ENCODE peak calls at places on chromosome 10, in six cellular contexts. V, C, L, J, K and T are unnamed samples.

GRCh38 chr10:109281347-109281746 is 642.0 kb downstream of the XPNPEP1 start:
- DNase-seq in V (no peak), C (no peak), L (no peak), J (no peak), K (no peak), T (no peak)

GRCh38 chr10:60521974-60522405 is 132.3 kb upstream of the ANK3 start:
- DNase-seq in V (peak), C (peak), L (peak), J (no peak), K (no peak), T (no peak)

GRCh38 chr10:25047088-25047487 is 30.7 kb downstream of the THNSL1 start:
- DNase-seq in V (no peak), C (no peak), L (no peak), J (no peak), K (no peak), T (no peak)

GRCh38 chr10:15238553-15239335 is 70.3 kb upstream of the NMT2 start:
- DNase-seq in V (no peak), C (no peak), L (peak), J (no peak), K (no peak), T (no peak)

GRCh38 chr10:66625709-66626590 is 299.9 kb upstream of the LRRTM3 start:
- DNase-seq in V (no peak), C (no peak), L (peak), J (no peak), K (no peak), T (no peak)

GRCh38 chr10:72642318-72642717 is 16.4 kb upstream of the MICU1 start:
- DNase-seq in V (no peak), C (no peak), L (no peak), J (no peak), K (no peak), T (no peak)

GRCh38 chr10:33927347-33927746 is 592.9 kb upstream of the NRP1 start:
- DNase-seq in V (no peak), C (no peak), L (peak), J (no peak), K (no peak), T (no peak)

GRCh38 chr10:23158370-23158769 is 33.7 kb upstream of the PTF1A start:
- DNase-seq in V (no peak), C (peak), L (peak), J (no peak), K (no peak), T (no peak)

GRCh38 chr10:98031440-98031839 is 1.0 kb upstream of the CRTAC1 start:
- DNase-seq in V (no peak), C (no peak), L (no peak), J (no peak), K (no peak), T (no peak)

DNA sequence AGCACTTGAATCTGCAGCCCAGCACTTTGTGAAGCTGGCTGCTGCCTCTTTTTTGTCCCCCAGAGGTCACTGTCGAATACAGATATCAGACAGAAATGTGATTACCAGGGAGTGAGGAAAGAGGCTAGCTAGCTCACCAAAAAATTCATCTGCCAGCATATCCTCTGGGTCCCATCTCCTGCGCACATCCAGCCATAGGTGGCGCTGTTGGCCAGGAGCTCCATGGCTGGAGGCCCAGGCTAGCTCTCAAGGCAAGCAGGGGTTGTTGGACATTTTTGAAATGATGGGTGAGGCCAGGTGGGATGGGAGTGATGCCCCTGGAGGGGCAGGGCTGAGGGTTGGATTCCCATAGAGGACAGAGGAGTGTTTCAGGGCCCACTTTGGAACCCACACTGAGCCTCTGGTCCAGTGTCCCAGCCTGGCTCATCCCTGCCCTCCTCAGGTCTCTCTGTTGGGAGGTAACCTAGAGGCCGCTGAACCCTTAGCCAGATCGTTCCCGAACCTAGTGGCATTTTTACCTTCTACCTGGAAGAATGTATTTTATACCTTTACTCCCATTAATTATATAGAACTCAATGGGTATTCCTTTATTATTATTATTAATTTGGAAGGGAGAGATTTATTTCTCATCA is 14.8 kb downstream of the DPCD start:
- DNase-seq in V (no peak), C (peak), L (peak), J (peak), K (peak), T (peak)
- TF ChIP-seq CTCF in V (peak), C (peak), L (peak), J (peak), K (peak), T (peak)

DNA sequence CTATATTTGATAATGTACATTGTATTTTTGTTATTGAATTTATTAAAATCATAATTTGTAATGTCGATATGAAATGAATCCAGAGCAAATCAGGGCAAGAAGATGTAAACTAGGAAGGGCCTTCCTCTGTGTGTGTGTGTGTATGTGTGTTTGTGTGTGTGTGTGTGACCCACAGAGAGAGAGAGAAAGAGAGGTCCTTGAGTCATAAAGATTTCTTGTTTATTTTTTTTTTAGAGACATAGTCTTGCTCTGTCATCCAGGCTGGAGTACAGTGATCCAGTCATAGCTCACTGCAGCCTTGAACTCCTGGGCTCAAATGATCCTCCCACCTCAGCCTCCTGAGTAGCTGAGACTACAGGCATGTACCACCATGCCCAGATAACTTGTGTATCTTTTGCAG is 50.7 kb downstream of the INPP5F start:
- DNase-seq in V (no peak), C (no peak), L (peak), J (no peak), K (no peak), T (no peak)
- TF ChIP-seq CTCF in V (no peak), C (no peak), L (no peak), J (no peak), K (no peak), T (no peak)

GRCh38 chr10:125742465-125742864 is 23.0 kb downstream of the EDRF1 start:
- DNase-seq in V (no peak), C (no peak), L (peak), J (no peak), K (no peak), T (no peak)
- TF ChIP-seq CTCF in V (peak), C (no peak), L (no peak), J (no peak), K (no peak), T (peak)

GRCh38 chr10:6254200-6254599 is 51.5 kb downstream of the PFKFB3 start:
- DNase-seq in V (no peak), C (no peak), L (no peak), J (no peak), K (no peak), T (no peak)
- TF ChIP-seq CTCF in V (no peak), C (no peak), L (no peak), J (no peak), K (no peak), T (no peak)

GRCh38 chr10:119149723-119150122 is 15.8 kb downstream of the SFXN4 start:
- DNase-seq in V (no peak), C (no peak), L (no peak), J (no peak), K (no peak), T (no peak)
- TF ChIP-seq CTCF in V (no peak), C (peak), L (no peak), J (no peak), K (no peak), T (no peak)